ENCODE peak calls at places on chromosomes 13 and 19, in seven cellular contexts. G, F, Q, P, O, R and U are unnamed samples.

GRCh38 chr13:74920361-74920760 is 561.6 kb downstream of the TBC1D4 start:
- DNase-seq in G (no peak), F (no peak), Q (no peak), P (no peak), O (no peak), R (no peak), U (no peak)

GRCh38 chr19:47379398-47379938 is 30.4 kb downstream of the DHX34 start:
- DNase-seq in G (no peak), F (peak), Q (no peak), P (no peak), O (no peak), R (no peak), U (no peak)

GRCh38 chr13:82758056-82758455 is 1124.2 kb downstream of the SLITRK1 start:
- DNase-seq in G (no peak), F (peak), Q (no peak), P (no peak), O (no peak), R (no peak), U (peak)

GRCh38 chr19:46907880-46908279 is 47.1 kb downstream of the ARHGAP35 start:
- DNase-seq in G (no peak), F (no peak), Q (no peak), P (peak), O (no peak), R (no peak), U (no peak)

GRCh38 chr19:55373318-55373992 is 3.2 kb upstream of the TMEM190 start:
- DNase-seq in G (no peak), F (no peak), Q (no peak), P (no peak), O (no peak), R (no peak), U (no peak)

GRCh38 chr13:98958443-98958794 is 19.4 kb downstream of the DOCK9 start:
- DNase-seq in G (no peak), F (no peak), Q (no peak), P (no peak), O (no peak), R (no peak), U (no peak)

GRCh38 chr13:38350114-38350617 is 515 bp downstream of the UFM1 start:
- DNase-seq in G (peak), F (peak), Q (no peak), P (no peak), O (peak), R (peak), U (no peak)

GRCh38 chr13:72820156-72820897 is 38.4 kb downstream of the PIBF1 start:
- DNase-seq in G (no peak), F (no peak), Q (no peak), P (no peak), O (no peak), R (no peak), U (no peak)

GRCh38 chr13:44546164-44546563 is 30.0 kb downstream of the TSC22D1 start:
- DNase-seq in G (no peak), F (no peak), Q (no peak), P (no peak), O (no peak), R (no peak), U (no peak)

GRCh38 chr19:32318884-32319520 is 26.4 kb upstream of the ZNF507 start:
- DNase-seq in G (no peak), F (peak), Q (no peak), P (no peak), O (no peak), R (no peak), U (peak)

GRCh38 chr19:13262450-13262849 is 112.2 kb downstream of the IER2 start:
- DNase-seq in G (peak), F (peak), Q (no peak), P (peak), O (no peak), R (no peak), U (peak)

GRCh38 chr13:50200988-50201387 is 185.7 kb downstream of the KCNRG start:
- DNase-seq in G (no peak), F (no peak), Q (no peak), P (no peak), O (no peak), R (no peak), U (no peak)

GRCh38 chr19:54230031-54230430 is 7.2 kb upstream of the LILRB3 start:
- DNase-seq in G (no peak), F (no peak), Q (no peak), P (no peak), O (no peak), R (no peak), U (no peak)

GRCh38 chr19:13064092-13064489 is 38.6 kb downstream of the LYL1 start:
- DNase-seq in G (no peak), F (no peak), Q (no peak), P (no peak), O (no peak), R (no peak), U (no peak)

GRCh38 chr19:50708179-50708879 is 11.3 kb downstream of the SHANK1 start:
- DNase-seq in G (no peak), F (no peak), Q (no peak), P (no peak), O (no peak), R (no peak), U (no peak)

GRCh38 chr13:106145070-106145469 is 390.4 kb downstream of the EFNB2 start:
- DNase-seq in G (no peak), F (no peak), Q (no peak), P (no peak), O (no peak), R (no peak), U (no peak)

GRCh38 chr19:52778811-52779210 is 7.8 kb downstream of the ZNF600 start:
- DNase-seq in G (no peak), F (peak), Q (no peak), P (no peak), O (no peak), R (no peak), U (no peak)

GRCh38 chr13:36345438-36346221 is 564 bp downstream of the SPART start:
- DNase-seq in G (peak), F (peak), Q (peak), P (peak), O (peak), R (peak), U (peak)

GRCh38 chr19:14565298-14565679 is 6.6 kb downstream of the NDUFB7 start:
- DNase-seq in G (no peak), F (no peak), Q (no peak), P (no peak), O (no peak), R (no peak), U (no peak)

GRCh38 chr19:50043967-50044366 is 18.2 kb downstream of the ZNF473 start:
- DNase-seq in G (no peak), F (no peak), Q (no peak), P (no peak), O (no peak), R (no peak), U (no peak)

GRCh38 chr13:48993150-48993549 is 17.4 kb downstream of the FNDC3A start:
- DNase-seq in G (no peak), F (no peak), Q (no peak), P (no peak), O (no peak), R (no peak), U (no peak)

GRCh38 chr13:48194392-48194754 is 38.6 kb upstream of the ITM2B start:
- DNase-seq in G (no peak), F (peak), Q (peak), P (no peak), O (no peak), R (no peak), U (peak)

GRCh38 chr13:49606747-49607648 is 21.3 kb upstream of the ARL11 start:
- DNase-seq in G (peak), F (peak), Q (peak), P (peak), O (peak), R (peak), U (peak)

GRCh38 chr13:37201081-37201480 is 95.6 kb upstream of the CSNK1A1L start:
- DNase-seq in G (no peak), F (no peak), Q (no peak), P (no peak), O (no peak), R (no peak), U (no peak)